ENCODE peak calls at places on chromosome 22, in five cellular contexts. V is HEK293T, M is NT2/D1, X is HepG2, Z is GM12878. L is an unnamed sample.
A peak's percentile ranks its signal among the peaks of the same experiment; 100 is the strongest.

GRCh38 chr22:19483481-19484244 is 3.9 kb downstream of the CDC45 start:
- DNase-seq in X (no peak), Z (no peak), M (no peak), V (no peak), L (no peak)

GRCh38 chr22:50105529-50106100 is 15.8 kb downstream of the MOV10L1 start:
- DNase-seq in X (no peak), M (no peak), V (peak; percentile 20), Z (peak; percentile 33), L (no peak)

GRCh38 chr22:50483106-50483505 is 1.8 kb downstream of the ADM2 start:
- DNase-seq in M (no peak), V (no peak), X (no peak), Z (no peak), L (no peak)

GRCh38 chr22:24592144-24592845 is 578 bp downstream of the LRRC75B start:
- DNase-seq in V (no peak), M (no peak), Z (no peak), X (no peak), L (no peak)

GRCh38 chr22:46672731-46673130 is 52.5 kb downstream of the GRAMD4 start:
- DNase-seq in M (no peak), X (no peak), V (no peak), Z (no peak), L (no peak)

GRCh38 chr22:30931541-30932300 is 36.9 kb downstream of the MORC2 start:
- DNase-seq in M (no peak), V (no peak), X (no peak), Z (no peak), L (no peak)

GRCh38 chr22:46043339-46043738 is 66.4 kb upstream of the WNT7B start:
- DNase-seq in M (no peak), Z (no peak), V (no peak), X (no peak), L (no peak)

GRCh38 chr22:45889539-45890350 is 87.2 kb downstream of the WNT7B start:
- DNase-seq in M (no peak), X (no peak), Z (no peak), V (no peak), L (no peak)

GRCh38 chr22:41929158-41929896 is 2.7 kb upstream of the TNFRSF13C start:
- DNase-seq in X (no peak), M (no peak), V (no peak), Z (no peak), L (no peak)

GRCh38 chr22:23193420-23193819 is 13.1 kb downstream of the BCR start:
- DNase-seq in Z (no peak), M (no peak), X (no peak), V (no peak), L (no peak)

GRCh38 chr22:45918455-45919370 is 58.2 kb downstream of the WNT7B start:
- DNase-seq in M (no peak), Z (no peak), X (no peak), V (no peak), L (no peak)

GRCh38 chr22:49291781-49292180 is 535.9 kb downstream of the BRD1 start:
- DNase-seq in X (no peak), V (no peak), M (no peak), Z (no peak), L (peak; percentile 23)

GRCh38 chr22:26892401-26893033 is 235.1 kb downstream of the MIAT start:
- DNase-seq in V (no peak), X (no peak), Z (no peak), M (no peak), L (no peak)

GRCh38 chr22:20981787-20982562 is at the start of gene LZTR1:
- DNase-seq in Z (peak; percentile 32), X (peak; percentile 70), M (peak; percentile 63), V (peak; percentile 91), L (peak; percentile 86)

GRCh38 chr22:20979940-20980453 is 2.1 kb upstream of the LZTR1 start:
- DNase-seq in V (no peak), M (no peak), Z (no peak), X (peak; percentile 42), L (no peak)

GRCh38 chr22:20980523-20980922 is 1.6 kb upstream of the LZTR1 start:
- DNase-seq in Z (no peak), M (no peak), X (no peak), V (no peak), L (no peak)

GRCh38 chr22:20982563-20982882 is 426 bp downstream of the LZTR1 start:
- DNase-seq in M (no peak), V (no peak), X (no peak), Z (no peak), L (no peak)

GRCh38 chr22:20980938-20981722 is 967 bp upstream of the LZTR1 start:
- DNase-seq in V (no peak), Z (no peak), X (no peak), M (no peak), L (no peak)
- TF ChIP-seq SUZ12 in V (no peak), Z (no peak), X (no peak), M (no peak), L (no peak)

GRCh38 chr22:17105143-17106129 is 15.7 kb downstream of the TMEM121B start:
- DNase-seq in M (no peak), V (no peak), Z (no peak), X (no peak), L (no peak)
- TF ChIP-seq SUZ12 in M (no peak), V (no peak), Z (no peak), X (no peak), L (no peak)

DNA sequence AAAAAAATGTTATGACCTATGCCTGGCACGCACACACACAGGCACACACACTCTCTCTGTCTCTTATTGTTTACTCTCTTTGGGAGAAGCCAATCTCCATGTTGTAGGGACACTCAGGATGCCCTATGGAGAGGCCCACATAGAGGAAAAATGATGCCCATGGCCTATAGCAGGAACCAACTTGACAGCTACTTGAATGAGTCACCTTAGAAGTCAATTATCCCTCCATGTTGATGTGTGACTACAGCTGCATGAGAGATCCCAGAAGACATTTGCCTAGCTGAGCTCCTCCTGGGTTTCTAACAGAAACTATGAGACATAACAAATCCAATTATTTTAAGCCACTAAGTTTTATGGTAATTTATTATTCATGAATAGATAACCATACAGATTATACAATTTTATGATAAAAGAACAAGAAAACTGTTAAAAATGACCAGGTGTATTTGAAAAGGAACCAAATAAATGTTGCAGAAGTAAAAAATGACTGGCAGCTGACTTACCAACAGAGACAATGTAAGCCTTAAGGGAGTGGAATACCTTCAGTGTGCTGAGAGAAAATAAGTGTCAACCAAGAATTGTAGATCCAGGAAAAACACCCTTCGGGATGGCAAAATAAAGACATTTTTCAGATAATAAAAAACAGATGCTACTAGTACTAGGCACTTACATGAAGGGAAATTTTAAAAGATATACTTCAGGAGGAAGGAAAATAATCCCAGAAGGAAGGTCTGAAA is 403.7 kb upstream of the SYN3 start:
- DNase-seq in X (no peak), V (no peak), M (no peak), Z (no peak), L (no peak)
- TF ChIP-seq SUZ12 in X (no peak), V (no peak), M (no peak), Z (no peak), L (no peak)

DNA sequence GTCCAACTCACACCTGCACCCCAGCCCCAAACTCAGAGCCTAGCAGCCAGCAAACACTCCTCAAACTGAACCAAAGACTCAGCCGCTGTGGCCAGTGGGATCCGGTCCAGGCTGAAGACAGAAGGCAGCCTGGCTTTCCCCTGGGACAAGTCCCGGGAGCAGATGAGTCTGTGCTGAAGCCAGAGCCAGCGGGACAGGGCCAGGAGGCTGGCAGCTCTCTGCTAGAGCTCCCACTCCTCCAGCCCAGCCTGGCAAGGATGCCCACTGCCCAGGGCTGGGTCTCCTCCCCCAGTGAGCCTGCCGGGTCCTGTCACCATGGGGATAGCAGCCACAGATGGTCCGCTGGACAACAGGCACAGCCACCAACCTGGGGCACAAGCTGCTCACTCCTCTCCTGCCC is 42.9 kb upstream of the PRR5 start:
- DNase-seq in M (no peak), V (no peak), Z (no peak), X (no peak), L (no peak)
- TF ChIP-seq SUZ12 in M (no peak), V (no peak), Z (no peak), X (no peak), L (no peak)

GRCh38 chr22:21032843-21033688 is 705 bp upstream of the SLC7A4 start:
- DNase-seq in X (no peak), Z (no peak), V (no peak), M (no peak), L (no peak)
- TF ChIP-seq SUZ12 in X (no peak), Z (no peak), V (no peak), M (no peak), L (peak; percentile 45)

GRCh38 chr22:39351689-39352214 is 2.0 kb downstream of the SYNGR1 start:
- DNase-seq in V (no peak), X (no peak), Z (peak; percentile 25), M (no peak), L (no peak)

GRCh38 chr22:39349506-39349966 is 255 bp upstream of the SYNGR1 start:
- DNase-seq in M (no peak), V (peak; percentile 90), X (no peak), Z (no peak), L (no peak)

GRCh38 chr22:39348909-39349505 is 784 bp upstream of the SYNGR1 start:
- DNase-seq in X (no peak), V (no peak), Z (no peak), M (no peak), L (no peak)

GRCh38 chr22:39350803-39351688 is 1.3 kb downstream of the SYNGR1 start:
- DNase-seq in X (no peak), Z (no peak), M (no peak), V (no peak), L (no peak)

GRCh38 chr22:39349967-39350802 is at the start of gene SYNGR1:
- DNase-seq in M (no peak), X (no peak), Z (no peak), V (peak; percentile 53), L (no peak)
- TF ChIP-seq SUZ12 in M (no peak), X (no peak), Z (no peak), V (no peak), L (peak; percentile 25)

DNA sequence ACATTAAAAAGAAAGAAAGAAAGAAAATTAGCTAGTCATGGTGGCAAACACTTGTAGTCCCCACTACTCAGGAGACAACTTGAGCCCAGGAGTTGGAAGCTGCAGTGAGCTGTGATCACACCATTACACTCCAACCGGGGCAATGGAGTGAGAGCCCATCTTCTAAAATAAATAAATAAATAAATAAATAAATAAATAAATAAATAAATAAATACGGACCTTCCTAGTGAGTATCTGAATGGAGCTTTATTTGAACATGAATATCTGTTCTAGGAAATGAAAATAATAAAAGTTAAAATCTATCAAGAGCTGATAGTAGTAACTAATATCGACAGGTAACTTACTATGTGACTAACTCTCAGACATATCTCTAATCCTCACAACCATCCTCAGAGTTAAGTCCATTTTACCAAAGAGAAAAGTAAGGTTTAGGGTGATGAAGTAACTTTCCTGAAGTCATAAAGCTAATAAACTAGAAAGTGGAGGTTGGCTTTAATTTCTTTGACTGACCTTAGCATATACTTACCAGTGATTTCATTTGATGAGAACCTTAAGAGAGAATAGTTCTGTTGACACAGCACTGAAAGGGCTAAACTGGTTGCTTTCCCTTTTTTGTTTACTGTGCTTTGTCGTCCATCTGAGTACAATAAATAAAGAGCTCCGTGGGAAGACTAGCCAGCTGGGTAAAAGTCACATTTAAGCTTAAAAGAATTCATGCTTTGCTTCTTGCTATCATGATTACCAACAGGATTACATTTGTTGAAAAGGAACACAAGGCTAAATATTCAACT is 22.4 kb downstream of the ENTHD1 start:
- DNase-seq in Z (no peak), V (no peak), M (no peak), X (no peak), L (no peak)
- TF ChIP-seq SUZ12 in Z (no peak), V (no peak), M (no peak), X (no peak), L (no peak)

GRCh38 chr22:29816128-29816527 is 21.9 kb downstream of the ASCC2 start:
- DNase-seq in X (no peak), Z (no peak), M (no peak), V (no peak), L (no peak)
- TF ChIP-seq SUZ12 in X (no peak), Z (no peak), M (no peak), V (no peak), L (no peak)

L was measured in H1.